ENCODE peak calls at places on chromosomes 12 and 14, in ten cellular contexts. V, W, E, N, T, X, K, C, M and G are unnamed samples.

GRCh38 chr14:30375280-30375892 is 183.6 kb upstream of the G2E3 start:
- DNase-seq in V (peak; percentile 29), W (peak; percentile 64), E (peak; percentile 57), N (peak; percentile 81), T (no peak), X (no peak), K (no peak), C (peak; percentile 39), M (peak; percentile 58), G (peak; percentile 75)

GRCh38 chr14:63308723-63309317 is 9.9 kb downstream of the GPHB5 start:
- DNase-seq in V (no peak), W (peak; percentile 20), E (no peak), N (peak; percentile 83), T (no peak), X (no peak), K (no peak), C (peak; percentile 40), M (no peak), G (no peak)

GRCh38 chr12:66279127-66279712 is 23.1 kb upstream of the HELB start:
- DNase-seq in V (no peak), W (peak; percentile 25), E (no peak), N (peak; percentile 46), T (no peak), X (no peak), K (no peak), C (peak; percentile 33), M (no peak), G (no peak)

GRCh38 chr12:52637299-52637698 is 14.7 kb downstream of the KRT2 start:
- DNase-seq in V (no peak), W (no peak), E (no peak), N (no peak), T (no peak), X (no peak), K (no peak), C (no peak), M (no peak), G (no peak)

GRCh38 chr12:100612557-100612956 is 39.1 kb downstream of the GAS2L3 start:
- DNase-seq in V (no peak), W (no peak), E (peak; percentile 34), N (no peak), T (no peak), X (no peak), K (no peak), C (no peak), M (no peak), G (no peak)

GRCh38 chr12:47812797-47813490 is 6.8 kb downstream of the HDAC7 start:
- DNase-seq in V (peak; percentile 86), W (peak; percentile 92), E (peak; percentile 85), N (peak; percentile 95), T (peak; percentile 96), X (peak; percentile 96), K (peak; percentile 96), C (no peak), M (peak; percentile 88), G (peak; percentile 97)

GRCh38 chr14:97994020-97994531 is 1196.9 kb downstream of the VRK1 start:
- DNase-seq in V (no peak), W (no peak), E (no peak), N (no peak), T (no peak), X (no peak), K (no peak), C (no peak), M (no peak), G (no peak)

GRCh38 chr12:3836641-3837040 is 36.6 kb downstream of the PARP11 start:
- DNase-seq in V (no peak), W (no peak), E (no peak), N (no peak), T (no peak), X (no peak), K (no peak), C (no peak), M (no peak), G (no peak)

DNA sequence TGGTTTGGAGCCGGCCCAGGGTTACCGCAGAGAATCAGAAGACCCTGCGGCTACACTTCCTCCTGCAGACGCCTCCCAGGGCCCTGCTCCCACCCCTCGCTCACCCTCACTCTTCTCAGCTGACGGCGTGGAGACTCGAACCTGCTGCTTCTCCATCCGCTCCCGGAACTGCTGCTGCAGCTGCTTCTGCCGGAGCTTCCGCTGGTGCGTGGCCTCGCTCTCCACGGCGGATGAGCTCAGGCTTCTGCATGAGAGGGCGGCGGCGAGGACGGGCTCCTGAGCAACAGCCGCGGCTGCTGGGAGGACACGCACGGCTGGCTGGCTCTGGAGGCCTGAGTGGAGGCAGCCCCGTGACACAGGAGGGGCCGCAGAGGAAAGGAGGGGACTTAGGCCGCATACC is 33.3 kb downstream of the RAD52 start:
- DNase-seq in V (no peak), W (no peak), E (no peak), N (peak; percentile 10), T (no peak), X (no peak), K (peak; percentile 78), C (no peak), M (no peak), G (peak; percentile 85)
- H3K4me1 ChIP-seq in V (no peaks in the 10 kb centered on the region), W (peaks cover 12% of the 10 kb centered on the region), E (peaks cover 26% of the 10 kb centered on the region), N (peaks cover 6% of the 10 kb centered on the region), T (no peaks in the 10 kb centered on the region), X (no peaks in the 10 kb centered on the region), K (peaks cover 3% of the 10 kb centered on the region), C (no peaks in the 10 kb centered on the region), M (no peaks in the 10 kb centered on the region), G (peaks cover 46% of the 10 kb centered on the region)

GRCh38 chr12:78037707-78038106 is 207.0 kb downstream of the NAV3 start:
- DNase-seq in V (no peak), W (no peak), E (no peak), N (peak; percentile 38), T (no peak), X (no peak), K (no peak), C (no peak), M (no peak), G (no peak)

GRCh38 chr12:78035913-78036658 is 205.4 kb downstream of the NAV3 start:
- DNase-seq in V (no peak), W (no peak), E (no peak), N (peak; percentile 17), T (no peak), X (no peak), K (no peak), C (no peak), M (no peak), G (no peak)

GRCh38 chr12:78036889-78037288 is 206.2 kb downstream of the NAV3 start:
- DNase-seq in V (no peak), W (no peak), E (no peak), N (no peak), T (no peak), X (peak; percentile 88), K (no peak), C (no peak), M (no peak), G (no peak)

GRCh38 chr12:78038541-78038940 is 207.8 kb downstream of the NAV3 start:
- DNase-seq in V (no peak), W (no peak), E (no peak), N (no peak), T (no peak), X (no peak), K (no peak), C (no peak), M (no peak), G (no peak)

GRCh38 chr12:78034025-78034424 is 203.3 kb downstream of the NAV3 start:
- DNase-seq in V (no peak), W (no peak), E (no peak), N (no peak), T (peak; percentile 50), X (no peak), K (no peak), C (no peak), M (no peak), G (no peak)
- TF ChIP-seq POLR2AphosphoS5 in V (no peak), W (no peak), E (no peak), N (no peak), T (no peak), X (no peak), K (peak; percentile 35), C (no peak), M (no peak), G (no peak)

GRCh38 chr12:33672879-33673577 is 233.4 kb upstream of the SYT10 start:
- DNase-seq in V (no peak), W (no peak), E (no peak), N (no peak), T (no peak), X (no peak), K (no peak), C (no peak), M (no peak), G (no peak)

GRCh38 chr12:33676866-33677265 is 237.2 kb upstream of the SYT10 start:
- DNase-seq in V (no peak), W (no peak), E (no peak), N (no peak), T (no peak), X (no peak), K (no peak), C (no peak), M (no peak), G (no peak)

GRCh38 chr12:33678221-33678964 is 238.8 kb upstream of the SYT10 start:
- DNase-seq in V (no peak), W (peak; percentile 56), E (no peak), N (no peak), T (no peak), X (no peak), K (no peak), C (no peak), M (no peak), G (no peak)
- H3K4me1 ChIP-seq in V (no peaks in the 10 kb centered on the region), W (peaks cover 11% of the 10 kb centered on the region), E (no peaks in the 10 kb centered on the region), N (no peaks in the 10 kb centered on the region), T (no peaks in the 10 kb centered on the region), X (no peaks in the 10 kb centered on the region), K (no peaks in the 10 kb centered on the region), C (no peaks in the 10 kb centered on the region), M (no peaks in the 10 kb centered on the region), G (no peaks in the 10 kb centered on the region)

GRCh38 chr12:104939089-104939488 is 19.0 kb downstream of the SLC41A2 start:
- DNase-seq in V (no peak), W (no peak), E (no peak), N (no peak), T (no peak), X (no peak), K (no peak), C (no peak), M (no peak), G (no peak)

GRCh38 chr12:104941454-104941853 is 16.6 kb downstream of the SLC41A2 start:
- DNase-seq in V (no peak), W (no peak), E (no peak), N (no peak), T (no peak), X (no peak), K (no peak), C (no peak), M (no peak), G (no peak)

GRCh38 chr12:104942075-104942474 is 16.0 kb downstream of the SLC41A2 start:
- DNase-seq in V (no peak), W (no peak), E (no peak), N (no peak), T (no peak), X (no peak), K (no peak), C (no peak), M (no peak), G (no peak)

GRCh38 chr12:104938371-104938770 is 19.7 kb downstream of the SLC41A2 start:
- DNase-seq in V (no peak), W (no peak), E (no peak), N (no peak), T (no peak), X (no peak), K (no peak), C (no peak), M (no peak), G (no peak)

DNA sequence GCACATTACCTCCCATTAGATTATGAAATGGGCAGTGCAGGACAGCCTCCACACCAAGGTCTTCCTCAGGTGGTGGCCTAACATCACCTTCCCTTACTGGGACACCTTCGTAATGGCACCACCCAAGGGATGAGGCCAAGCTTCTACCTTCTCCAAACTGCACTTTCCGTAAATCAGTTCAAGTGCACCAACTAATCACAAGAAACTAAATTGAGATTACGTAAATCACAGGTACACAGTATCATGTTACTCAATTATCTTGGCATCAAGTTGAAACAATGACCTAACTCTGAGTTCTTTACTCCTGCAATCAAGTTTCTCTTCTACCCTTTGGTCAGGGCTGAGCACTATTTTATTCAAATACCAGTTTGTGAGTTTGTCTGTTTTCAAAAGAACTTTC is 13.8 kb downstream of the SLC41A2 start:
- DNase-seq in V (no peak), W (no peak), E (no peak), N (no peak), T (no peak), X (no peak), K (no peak), C (no peak), M (no peak), G (no peak)
- TF ChIP-seq POLR2AphosphoS5 in V (no peak), W (no peak), E (peak; percentile 10), N (no peak), T (no peak), X (no peak), K (peak; percentile 17), C (no peak), M (no peak), G (no peak)